ENCODE peak calls at places on chromosomes 1 and 21, in ten cellular contexts. Z is HCT116, I is NB4, E is A549, U is GM12891, X is breast epithelium, Q is stomach, R is body of pancreas, S is right lobe of liver, H is testis. M is an unnamed sample.

GRCh38 chr1:219342836-219343235 is 169.2 kb downstream of the LYPLAL1 start:
- DNase-seq in R (no peak), S (no peak), Q (no peak), E (no peak), H (no peak), X (no peak), Z (no peak), I (no peak), U (no peak), M (no peak)

GRCh38 chr1:183493540-183494245 is 21.4 kb downstream of the SMG7 start:
- DNase-seq in X (no peak), Z (no peak), U (no peak), H (no peak), S (no peak), I (no peak), Q (no peak), E (no peak), R (no peak), M (no peak)

GRCh38 chr21:29829514-29830255 is 110.1 kb downstream of the GRIK1 start:
- DNase-seq in R (no peak), E (no peak), H (no peak), S (no peak), X (no peak), U (no peak), I (no peak), Z (no peak), Q (no peak), M (no peak)

GRCh38 chr1:196034080-196034706 is 574.0 kb downstream of the KCNT2 start:
- DNase-seq in Q (no peak), X (no peak), H (no peak), I (no peak), S (no peak), Z (no peak), E (no peak), R (no peak), U (no peak), M (no peak)

GRCh38 chr1:55150880-55151582 is 64.1 kb downstream of the USP24 start:
- DNase-seq in I (no peak), X (no peak), U (no peak), S (no peak), Z (no peak), H (no peak), R (no peak), E (no peak), Q (no peak), M (no peak)

GRCh38 chr21:15978158-15978805 is 248.5 kb downstream of the USP25 start:
- DNase-seq in U (no peak), R (no peak), I (no peak), X (no peak), Q (no peak), E (no peak), S (no peak), H (no peak), Z (no peak), M (no peak)

GRCh38 chr1:25095635-25096200 is 136.6 kb downstream of the SYF2 start:
- DNase-seq in H (no peak), Z (no peak), I (peak), U (no peak), S (no peak), R (no peak), E (no peak), Q (no peak), X (no peak), M (no peak)

GRCh38 chr21:37074195-37074510 is 1.1 kb downstream of the TTC3 start:
- DNase-seq in H (peak), E (no peak), I (peak), Z (no peak), U (no peak), Q (no peak), X (no peak), R (no peak), S (no peak), M (no peak)

GRCh38 chr1:156392427-156392826 is 23.4 kb downstream of the RHBG start:
- DNase-seq in Z (no peak), I (no peak), S (no peak), H (no peak), E (no peak), Q (no peak), X (no peak), U (no peak), R (no peak), M (no peak)

GRCh38 chr1:1153874-1154273 is 19.8 kb upstream of the TTLL10 start:
- DNase-seq in I (no peak), H (no peak), S (no peak), X (no peak), E (no peak), Z (no peak), R (no peak), Q (no peak), U (no peak), M (no peak)

GRCh38 chr1:163796394-163796821 is 474.7 kb downstream of the NUF2 start:
- DNase-seq in R (peak), H (no peak), Z (no peak), S (no peak), Q (no peak), X (no peak), I (no peak), U (no peak), E (no peak), M (no peak)

GRCh38 chr1:205449750-205450443 is 5.9 kb downstream of the BLACAT1 start:
- DNase-seq in S (no peak), R (peak), E (peak), Z (peak), U (no peak), Q (peak), X (no peak), H (peak), I (peak), M (no peak)

GRCh38 chr1:51567653-51568052 is 48.6 kb upstream of the EPS15 start:
- DNase-seq in X (no peak), Q (no peak), E (no peak), R (no peak), U (no peak), S (no peak), I (no peak), H (no peak), Z (no peak), M (no peak)

GRCh38 chr1:28983509-28984310 is 69.3 kb downstream of the EPB41 start:
- DNase-seq in X (no peak), R (peak), I (no peak), S (peak), Z (no peak), U (no peak), Q (peak), E (no peak), H (no peak), M (no peak)

GRCh38 chr1:166489670-166490436 is 323.1 kb upstream of the FAM78B start:
- DNase-seq in Z (peak), R (no peak), Q (no peak), X (no peak), S (no peak), E (no peak), I (peak), H (no peak), U (no peak), M (peak)

GRCh38 chr1:207103892-207104373 is at the start of gene C4BPA:
- DNase-seq in Z (no peak), X (no peak), H (no peak), E (no peak), U (no peak), R (peak), Q (no peak), S (peak), I (peak), M (no peak)

GRCh38 chr1:72283204-72284083 is 1.1 kb upstream of the NEGR1 start:
- DNase-seq in Q (peak), Z (no peak), H (peak), S (peak), R (peak), X (peak), E (no peak), U (no peak), I (peak), M (peak)

GRCh38 chr1:234933475-234933874 is 195.2 kb downstream of the TOMM20 start:
- DNase-seq in S (peak), U (no peak), H (peak), X (no peak), I (peak), E (no peak), R (peak), Z (no peak), Q (peak), M (no peak)

GRCh38 chr1:214552174-214552608 is 789 bp upstream of the PTPN14 start:
- DNase-seq in X (peak), S (no peak), H (peak), Q (peak), U (peak), I (no peak), Z (peak), E (peak), R (peak), M (no peak)

GRCh38 chr1:94022471-94023189 is 98.3 kb downstream of the ABCA4 start:
- DNase-seq in Z (no peak), S (no peak), E (peak), H (no peak), I (no peak), R (no peak), Q (no peak), U (no peak), X (no peak), M (no peak)

GRCh38 chr1:84374991-84375838 is 23.1 kb upstream of the DNASE2B start:
- DNase-seq in U (no peak), X (no peak), Z (no peak), I (no peak), S (no peak), H (peak), Q (no peak), R (no peak), E (no peak), M (no peak)

GRCh38 chr21:46055863-46056281 is 42.0 kb upstream of the COL6A2 start:
- DNase-seq in R (no peak), Q (no peak), I (no peak), S (peak), E (no peak), Z (no peak), X (no peak), H (peak), U (no peak), M (no peak)
- TF ChIP-seq POLR2A in R (no peak), Q (no peak), I (no peak), S (no peak), E (no peak), Z (no peak), X (no peak), H (no peak), U (no peak), M (no peak)

GRCh38 chr1:236280438-236281285 is 1.1 kb downstream of the ERO1B start:
- DNase-seq in S (peak), Z (no peak), Q (no peak), X (no peak), R (peak), H (peak), I (no peak), E (no peak), U (no peak), M (peak)

GRCh38 chr1:236282159-236282716 is 480 bp upstream of the ERO1B start:
- DNase-seq in U (no peak), R (no peak), Q (no peak), I (no peak), H (peak), E (no peak), Z (no peak), X (no peak), S (no peak), M (no peak)

GRCh38 chr1:236282719-236283118 is 961 bp upstream of the ERO1B start:
- DNase-seq in U (no peak), E (no peak), R (no peak), H (no peak), S (no peak), Z (no peak), X (no peak), Q (no peak), I (no peak), M (no peak)

GRCh38 chr1:236284291-236284711 is 2.5 kb upstream of the ERO1B start:
- DNase-seq in R (no peak), H (no peak), I (peak), E (no peak), S (no peak), Q (no peak), Z (no peak), X (no peak), U (no peak), M (peak)

GRCh38 chr1:236281286-236282158 is at the start of gene ERO1B:
- DNase-seq in R (peak), Z (peak), I (peak), S (peak), Q (peak), U (peak), E (peak), H (peak), X (peak), M (peak)
- TF ChIP-seq POLR2A in R (peak), Z (peak), I (peak), S (peak), Q (no peak), U (peak), E (peak), H (peak), X (peak), M (peak)

GRCh38 chr1:209770636-209771415 is 13.5 kb downstream of the C1orf74 start:
- DNase-seq in R (no peak), U (no peak), H (no peak), X (no peak), Z (no peak), Q (no peak), E (no peak), I (no peak), S (no peak), M (peak)
- TF ChIP-seq POLR2A in R (no peak), U (peak), H (no peak), X (no peak), Z (no peak), Q (no peak), E (no peak), I (no peak), S (no peak), M (no peak)

GRCh38 chr21:34615487-34615814 is 538 bp upstream of the RCAN1 start:
- DNase-seq in R (no peak), E (no peak), X (no peak), H (no peak), U (no peak), Z (no peak), S (no peak), I (no peak), Q (no peak), M (no peak)

GRCh38 chr21:34612557-34612956 is 2.4 kb downstream of the RCAN1 start:
- DNase-seq in X (no peak), H (no peak), S (peak), I (no peak), Z (no peak), Q (no peak), U (no peak), E (no peak), R (peak), M (no peak)

GRCh38 chr21:34614443-34614692 is 545 bp downstream of the RCAN1 start:
- DNase-seq in H (no peak), R (no peak), Z (no peak), I (no peak), S (no peak), X (no peak), E (no peak), U (no peak), Q (no peak), M (no peak)

GRCh38 chr21:34613679-34614442 is 1.1 kb downstream of the RCAN1 start:
- DNase-seq in E (no peak), U (no peak), X (no peak), H (no peak), I (peak), Q (no peak), R (no peak), Z (no peak), S (peak), M (no peak)

GRCh38 chr21:34614693-34615486 is at the start of gene RCAN1:
- DNase-seq in S (peak), I (peak), Z (peak), E (peak), H (peak), X (peak), U (peak), R (peak), Q (peak), M (peak)
- TF ChIP-seq POLR2A in S (peak), I (no peak), Z (no peak), E (no peak), H (no peak), X (no peak), U (no peak), R (no peak), Q (no peak), M (peak)

DNA sequence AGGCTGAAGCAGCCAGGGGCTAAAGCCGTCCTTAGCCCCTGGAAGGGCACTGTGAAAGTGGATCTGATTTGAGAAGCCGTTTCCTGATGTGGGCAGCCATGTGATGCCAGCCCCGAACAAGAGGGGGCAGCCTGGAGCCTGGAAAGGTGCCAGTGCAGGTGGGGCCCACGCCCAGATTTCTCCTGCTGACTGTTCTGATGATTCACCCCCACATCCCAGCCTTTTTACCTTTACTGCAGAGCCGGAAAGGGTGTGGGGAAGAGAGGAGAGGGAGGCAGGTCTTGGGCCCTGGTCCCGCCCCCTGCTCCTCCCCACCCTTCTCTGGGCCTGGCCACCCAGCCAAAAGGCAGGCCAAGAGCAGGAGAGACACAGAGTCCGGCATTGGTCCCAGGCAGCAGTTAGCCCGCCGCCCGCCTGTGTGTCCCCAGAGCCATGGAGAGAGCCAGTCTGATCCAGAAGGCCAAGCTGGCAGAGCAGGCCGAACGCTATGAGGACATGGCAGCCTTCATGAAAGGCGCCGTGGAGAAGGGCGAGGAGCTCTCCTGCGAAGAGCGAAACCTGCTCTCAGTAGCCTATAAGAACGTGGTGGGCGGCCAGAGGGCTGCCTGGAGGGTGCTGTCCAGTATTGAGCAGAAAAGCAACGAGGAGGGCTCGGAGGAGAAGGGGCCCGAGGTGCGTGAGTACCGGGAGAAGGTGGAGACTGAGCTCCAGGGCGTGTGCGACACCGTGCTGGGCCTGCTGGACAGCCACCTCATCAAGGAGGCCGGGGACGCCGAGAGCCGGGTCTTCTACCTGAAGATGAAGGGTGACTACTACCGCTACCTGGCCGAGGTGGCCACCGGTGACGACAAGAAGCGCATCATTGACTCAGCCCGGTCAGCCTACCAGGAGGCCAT is at the start of gene SFN:
- DNase-seq in S (no peak), Q (peak), X (peak), E (peak), H (no peak), I (peak), R (peak), Z (peak), U (no peak), M (peak)
- TF ChIP-seq POLR2A in S (no peak), Q (no peak), X (peak), E (peak), H (no peak), I (no peak), R (peak), Z (peak), U (no peak), M (no peak)

GRCh38 chr1:8863138-8863537 is 15.3 kb downstream of the ENO1 start:
- DNase-seq in Q (no peak), I (no peak), Z (no peak), U (no peak), H (no peak), R (no peak), S (no peak), X (no peak), E (no peak), M (no peak)

GRCh38 chr1:8860738-8861516 is 17.6 kb downstream of the ENO1 start:
- DNase-seq in H (no peak), I (no peak), X (no peak), Z (no peak), R (no peak), S (no peak), U (no peak), Q (no peak), E (no peak), M (no peak)

GRCh38 chr1:8864713-8865397 is 13.6 kb downstream of the ENO1 start:
- DNase-seq in X (no peak), R (no peak), Z (no peak), E (no peak), S (no peak), Q (no peak), I (no peak), H (no peak), U (no peak), M (no peak)

GRCh38 chr1:8863712-8864324 is 14.7 kb downstream of the ENO1 start:
- DNase-seq in Z (no peak), I (no peak), U (no peak), E (no peak), S (no peak), R (no peak), X (no peak), H (no peak), Q (no peak), M (no peak)

DNA sequence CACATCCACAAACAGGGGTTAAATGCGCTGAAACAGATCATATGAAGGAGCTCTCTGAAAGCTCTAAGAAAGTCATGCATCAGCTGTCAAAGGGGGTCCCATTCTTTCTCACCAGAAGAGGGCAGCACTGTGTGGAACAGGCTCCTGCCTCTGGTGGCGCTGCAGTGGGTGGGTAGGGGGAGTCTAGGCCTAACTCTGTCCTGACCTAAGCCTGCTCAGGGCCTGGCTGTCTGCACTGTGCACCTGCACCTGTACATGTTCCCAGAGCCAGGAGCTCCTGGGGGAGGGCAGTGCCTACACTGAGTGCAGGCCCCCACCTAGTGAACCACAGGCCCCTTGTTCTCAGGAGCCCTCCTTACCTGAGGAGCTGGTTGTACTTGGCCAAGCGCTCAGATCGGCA is 16.0 kb downstream of the ENO1 start:
- DNase-seq in I (peak), R (no peak), H (no peak), X (no peak), U (no peak), E (no peak), Q (no peak), S (no peak), Z (no peak), M (peak)
- TF ChIP-seq POLR2A in I (no peak), R (no peak), H (no peak), X (no peak), U (no peak), E (no peak), Q (no peak), S (no peak), Z (no peak), M (no peak)